ENCODE peak calls at places on chromosomes 12 and 14, in nine cellular contexts. G is stomach, Z is suprapubic skin, X is endodermal cell, R is left ventricle myocardium inferior, F is colonic mucosa, A is HCT116, T is psoas muscle, K is Peyer's patch. S is an unnamed sample.

GRCh38 chr14:95695051-95695450 is 8.8 kb downstream of the TCL1B start:
- DNase-seq in K (no peak), Z (no peak), F (no peak), R (no peak), G (no peak), T (no peak), A (no peak), X (peak; percentile 31), S (no peak)

GRCh38 chr12:93894391-93895095 is 217.4 kb downstream of the CRADD start:
- DNase-seq in R (peak; percentile 88), X (no peak), F (peak; percentile 53), K (no peak), A (no peak), Z (peak; percentile 79), T (peak; percentile 94), G (no peak), S (peak; percentile 95)

GRCh38 chr14:85583311-85583710 is 53.4 kb downstream of the FLRT2 start:
- DNase-seq in X (no peak), G (no peak), A (no peak), R (no peak), Z (no peak), F (no peak), K (no peak), T (no peak), S (no peak)

GRCh38 chr12:122366685-122367475 is 55.6 kb downstream of the CLIP1 start:
- DNase-seq in T (peak; percentile 82), F (no peak), X (peak; percentile 84), Z (no peak), K (no peak), G (no peak), R (no peak), A (peak; percentile 78), S (no peak)

GRCh38 chr14:31080489-31080888 is 54.3 kb upstream of the STRN3 start:
- DNase-seq in X (peak; percentile 20), R (no peak), Z (no peak), G (no peak), A (no peak), F (no peak), T (no peak), K (no peak), S (no peak)

GRCh38 chr12:91767237-91767636 is 378.4 kb downstream of the BTG1 start:
- DNase-seq in K (no peak), A (no peak), X (no peak), F (no peak), G (no peak), R (no peak), T (no peak), Z (no peak), S (no peak)

GRCh38 chr14:54737132-54737711 is 165.4 kb downstream of the GCH1 start:
- DNase-seq in A (no peak), T (peak; percentile 48), F (no peak), K (no peak), X (no peak), R (no peak), G (no peak), Z (no peak), S (no peak)

GRCh38 chr12:51000245-51000644 is 25.9 kb downstream of the SLC11A2 start:
- DNase-seq in F (no peak), A (no peak), Z (no peak), X (no peak), K (no peak), T (no peak), G (no peak), R (no peak), S (no peak)

GRCh38 chr12:117472983-117473382 is 111.6 kb upstream of the NOS1 start:
- DNase-seq in K (no peak), R (no peak), G (no peak), T (no peak), F (peak; percentile 19), X (peak; percentile 95), A (peak; percentile 10), Z (no peak), S (no peak)

GRCh38 chr14:23984891-23985607 is 3.7 kb upstream of the DHRS4L2 start:
- DNase-seq in X (no peak), R (no peak), G (peak; percentile 62), Z (no peak), F (no peak), T (no peak), K (no peak), A (no peak), S (no peak)

GRCh38 chr12:61546296-61546695 is 713.9 kb upstream of the USP15 start:
- DNase-seq in X (peak; percentile 56), R (no peak), T (no peak), G (no peak), Z (no peak), F (no peak), A (peak; percentile 26), K (no peak), S (no peak)

GRCh38 chr12:3797649-3798048 is 44.7 kb upstream of the CRACR2A start:
- DNase-seq in Z (no peak), F (no peak), G (no peak), T (no peak), R (no peak), K (no peak), X (no peak), A (no peak), S (no peak)

GRCh38 chr12:65125247-65125646 is 4.1 kb upstream of the WIF1 start:
- DNase-seq in G (no peak), K (no peak), F (no peak), Z (no peak), X (no peak), R (no peak), A (no peak), T (no peak), S (no peak)

DNA sequence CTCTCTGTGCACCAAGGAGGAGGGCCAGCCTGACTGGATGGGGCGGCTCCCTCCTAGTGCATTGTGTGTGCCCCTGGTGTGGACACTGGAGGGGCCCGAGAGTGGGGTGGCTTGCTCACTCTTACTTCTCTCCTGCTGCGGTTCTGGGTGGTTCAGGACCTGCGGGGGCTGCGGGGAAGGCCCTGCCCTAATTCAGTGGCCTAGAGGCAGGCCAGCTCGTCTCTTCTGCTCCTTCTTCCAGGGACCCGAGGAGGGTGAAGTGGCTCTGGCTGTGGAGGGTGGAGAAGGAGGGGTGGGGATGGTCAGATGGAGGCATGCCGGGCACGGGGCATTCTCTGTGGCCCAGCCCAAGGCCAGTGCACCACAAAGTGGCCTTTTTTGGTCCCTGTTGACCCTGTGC is 87.1 kb downstream of the BEGAIN start:
- DNase-seq in K (no peak), A (no peak), Z (no peak), F (no peak), X (no peak), T (no peak), R (no peak), G (no peak), S (no peak)
- TF ChIP-seq CTCF in K (no peak), A (no peak), Z (no peak), F (no peak), X (no peak), T (no peak), R (no peak), G (no peak), S (no peak)

GRCh38 chr14:20059745-20060144 is at the start of gene OR4L1:
- DNase-seq in Z (no peak), A (no peak), X (no peak), K (no peak), G (no peak), T (no peak), R (no peak), F (no peak), S (no peak)
- H3K9me3 ChIP-seq in Z (no peaks in the 10 kb centered on the region), A (peaks cover 14% of the 10 kb centered on the region), X (peaks cover 89% of the 10 kb centered on the region), K (no peaks in the 10 kb centered on the region), G (peaks cover 14% of the 10 kb centered on the region), T (no peaks in the 10 kb centered on the region), R (peaks cover 2% of the 10 kb centered on the region), F (no peaks in the 10 kb centered on the region), S (no peaks in the 10 kb centered on the region)

GRCh38 chr12:54007538-54008259 is 1.1 kb upstream of the HOXC8 start:
- DNase-seq in F (no peak), G (no peak), K (no peak), X (no peak), Z (no peak), A (no peak), T (peak; percentile 39), R (no peak), S (no peak)

GRCh38 chr12:54004841-54005530 is 3.8 kb upstream of the HOXC8 start:
- DNase-seq in R (no peak), K (no peak), F (no peak), T (peak; percentile 78), Z (peak; percentile 82), G (no peak), X (peak; percentile 81), A (no peak), S (no peak)

GRCh38 chr12:54005531-54005852 is 3.3 kb upstream of the HOXC8 start:
- DNase-seq in T (peak; percentile 64), K (no peak), R (no peak), F (no peak), G (no peak), X (peak; percentile 73), A (no peak), Z (no peak), S (no peak)

GRCh38 chr12:54006700-54007220 is 2.0 kb upstream of the HOXC8 start:
- DNase-seq in A (no peak), T (peak; percentile 60), F (no peak), X (no peak), G (no peak), Z (no peak), K (no peak), R (no peak), S (no peak)

DNA sequence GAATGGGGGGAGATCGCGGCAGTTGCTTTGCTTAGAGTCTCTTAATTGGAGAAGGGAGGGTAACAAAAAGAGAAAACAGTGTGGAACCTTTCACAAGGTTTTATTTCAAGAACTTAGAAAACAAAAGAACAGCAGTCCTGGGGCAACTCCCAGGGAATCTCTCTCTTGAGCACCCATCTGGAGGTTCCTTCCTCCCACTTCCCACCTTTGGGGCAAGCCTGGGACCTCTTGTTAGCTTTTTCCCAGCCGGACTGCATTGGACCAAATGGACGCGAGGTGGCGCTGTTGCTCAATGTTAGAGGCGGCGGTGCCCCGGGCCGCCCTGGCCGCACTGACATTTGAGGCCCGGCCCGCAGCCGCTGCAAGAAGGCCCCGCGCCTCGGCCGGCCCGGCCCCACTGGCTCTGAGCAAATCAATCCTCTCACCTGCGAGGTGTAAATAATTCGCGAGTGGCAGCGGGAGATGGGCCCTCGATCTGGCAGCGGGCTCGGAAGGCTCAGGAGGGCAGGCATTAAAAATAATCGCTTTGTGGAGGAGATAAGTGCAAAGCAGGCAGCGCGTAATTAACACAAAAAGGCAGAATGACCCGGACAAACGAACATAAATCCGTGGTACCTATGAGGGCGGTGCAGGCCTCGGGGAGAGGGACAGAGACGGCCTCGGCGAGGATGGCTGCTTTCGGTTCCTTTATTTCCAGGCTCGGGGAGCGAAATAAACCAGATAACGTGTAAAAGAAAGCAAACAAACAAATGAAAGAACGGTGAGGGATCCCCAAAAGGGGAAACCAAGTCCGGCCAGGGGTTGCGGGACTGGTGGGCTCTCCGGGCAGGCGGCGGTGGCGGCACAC is 2.7 kb upstream of the HOXC8 start:
- DNase-seq in A (no peak), F (peak; percentile 87), K (peak; percentile 91), G (peak; percentile 93), X (peak; percentile 99), T (peak; percentile 95), Z (peak; percentile 96), R (peak; percentile 87), S (peak; percentile 85)
- H3K27me3 ChIP-seq in A (no peaks in the 10 kb centered on the region), F (peaks cover 94% of the 10 kb centered on the region), K (no peaks in the 10 kb centered on the region), G (peaks cover 99% of the 10 kb centered on the region), X (peaks cover 99% of the 10 kb centered on the region), T (no peaks in the 10 kb centered on the region), Z (peaks cover 12% of the 10 kb centered on the region), R (peaks cover 98% of the 10 kb centered on the region), S (peaks cover 98% of the 10 kb centered on the region)

DNA sequence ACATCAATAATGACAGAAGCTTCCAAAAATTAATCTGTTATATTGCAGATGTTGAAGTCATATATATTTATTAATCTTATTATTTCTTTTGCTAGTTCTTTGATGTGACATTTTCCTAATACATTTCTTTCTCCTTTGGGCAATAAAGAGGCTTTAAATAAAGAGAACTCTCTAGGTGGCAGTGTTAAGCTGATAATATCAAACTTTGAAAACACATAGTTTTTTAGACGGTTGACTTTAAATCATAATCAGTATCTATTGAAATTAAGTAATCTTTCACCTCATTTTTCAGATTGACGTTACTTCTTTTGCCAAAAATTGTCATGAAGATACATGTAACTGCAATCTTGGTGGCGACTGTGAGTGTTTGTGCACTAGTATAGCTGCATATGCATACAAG is 130.9 kb upstream of the PTPRQ start:
- DNase-seq in F (no peak), T (no peak), X (no peak), K (no peak), G (no peak), Z (no peak), R (no peak), A (no peak), S (no peak)
- TF ChIP-seq CTCF in F (no peak), T (no peak), X (no peak), K (no peak), G (no peak), Z (no peak), R (no peak), A (peak; percentile 27), S (peak; percentile 14)

S was measured in heart right ventricle.